ENCODE peak calls at places on chromosomes 4 and X, in four cellular contexts. D, A, T and G are unnamed samples.

GRCh38 chr4:91734682-91735081 is 569.1 kb upstream of the GRID2 start:
- DNase-seq in A (peak), T (no peak), D (no peak), G (no peak)

GRCh38 chr4:98909646-98910045 is 19.3 kb downstream of the EIF4E start:
- DNase-seq in A (no peak), T (no peak), D (no peak), G (no peak)

GRCh38 chr4:48139688-48140087 is 5.6 kb upstream of the TXK start:
- DNase-seq in T (no peak), D (no peak), A (no peak), G (no peak)

GRCh38 chr4:88750369-88750768 is 52.7 kb upstream of the NAP1L5 start:
- DNase-seq in T (no peak), D (no peak), A (no peak), G (no peak)

GRCh38 chrX:150211988-150212387 is 151.1 kb upstream of the MAMLD1 start:
- DNase-seq in A (no peak), T (no peak), D (no peak), G (no peak)

GRCh38 chrX:148282504-148282903 is 217.9 kb upstream of the AFF2 start:
- DNase-seq in A (no peak), T (no peak), D (no peak), G (no peak)

GRCh38 chr4:1222036-1222789 is 26.7 kb downstream of the CTBP1 start:
- DNase-seq in A (no peak), T (no peak), D (no peak), G (no peak)

GRCh38 chr4:88012652-88013051 is 5.2 kb downstream of the PKD2 start:
- DNase-seq in D (no peak), A (no peak), T (no peak), G (no peak)

GRCh38 chr4:160175064-160175643 is 1072.3 kb downstream of the RAPGEF2 start:
- DNase-seq in D (no peak), A (no peak), T (no peak), G (no peak)

GRCh38 chr4:88144048-88144447 is 14.4 kb downstream of the ABCG2 start:
- DNase-seq in D (no peak), T (no peak), A (no peak), G (no peak)

GRCh38 chr4:175413561-175413960 is 398.5 kb downstream of the GPM6A start:
- DNase-seq in D (no peak), T (no peak), A (no peak), G (no peak)

GRCh38 chr4:110175634-110176033 is 22.8 kb downstream of the ELOVL6 start:
- DNase-seq in A (no peak), D (no peak), T (no peak), G (no peak)

GRCh38 chr4:72846280-72847111 is 223.0 kb downstream of the COX18 start:
- DNase-seq in A (peak), T (no peak), D (peak), G (no peak)

GRCh38 chrX:53294024-53294648 is 12.8 kb upstream of the IQSEC2 start:
- DNase-seq in T (no peak), D (no peak), A (no peak), G (no peak)

GRCh38 chr4:114512595-114513295 is 85.9 kb upstream of the UGT8 start:
- DNase-seq in T (no peak), D (no peak), A (no peak), G (no peak)

GRCh38 chr4:88803600-88804096 is 106.0 kb upstream of the NAP1L5 start:
- DNase-seq in A (no peak), D (no peak), T (peak), G (no peak)

GRCh38 chr4:156615066-156615514 is 356.5 kb downstream of the PDGFC start:
- DNase-seq in T (no peak), D (no peak), A (no peak), G (no peak)

GRCh38 chrX:108699368-108699767 is 37.0 kb downstream of the IRS4 start:
- DNase-seq in D (peak), A (peak), T (peak), G (peak)

GRCh38 chr4:168390041-168390440 is 71.5 kb upstream of the DDX60 start:
- DNase-seq in A (no peak), T (no peak), D (no peak), G (no peak)

GRCh38 chr4:168555437-168555836 is 58.6 kb downstream of the PALLD start:
- DNase-seq in A (no peak), D (no peak), T (no peak), G (no peak)

GRCh38 chr4:106312377-106312776 is 3.6 kb downstream of the TBCK start:
- DNase-seq in D (no peak), T (no peak), A (no peak), G (no peak)

GRCh38 chr4:181690498-181690897 is 552.7 kb upstream of the TENM3 start:
- DNase-seq in D (no peak), A (no peak), T (no peak), G (no peak)

GRCh38 chr4:174260099-174260498 is 23.4 kb downstream of the FBXO8 start:
- DNase-seq in D (no peak), T (no peak), A (peak), G (no peak)

GRCh38 chrX:150848914-150849365 is 49.5 kb downstream of the CD99L2 start:
- DNase-seq in D (no peak), T (no peak), A (peak), G (no peak)

GRCh38 chr4:60565558-60565957 is 634.6 kb upstream of the ADGRL3 start:
- DNase-seq in T (no peak), A (no peak), D (no peak), G (no peak)

GRCh38 chr4:64250061-64250460 is 159.2 kb downstream of the TECRL start:
- DNase-seq in T (no peak), D (no peak), A (no peak), G (no peak)

GRCh38 chr4:173859091-173859713 is 329.2 kb upstream of the HAND2 start:
- DNase-seq in T (no peak), A (no peak), D (no peak), G (no peak)

GRCh38 chr4:177163532-177163931 is 146.1 kb upstream of the NEIL3 start:
- DNase-seq in T (no peak), D (no peak), A (no peak), G (no peak)

GRCh38 chr4:1337376-1337831 is 9.6 kb upstream of the UVSSA start:
- DNase-seq in T (no peak), D (no peak), A (peak), G (no peak)

GRCh38 chr4:163378661-163379060 is 35.0 kb downstream of the NPY5R start:
- DNase-seq in D (no peak), A (no peak), T (no peak), G (no peak)

GRCh38 chrX:71941771-71942170 is 31.1 kb downstream of the NHSL2 start:
- DNase-seq in D (no peak), T (no peak), A (no peak), G (no peak)

GRCh38 chr4:15755321-15755750 is 22.8 kb upstream of the CD38 start:
- DNase-seq in D (no peak), A (no peak), T (no peak), G (no peak)

GRCh38 chr4:26061248-26061986 is 147.4 kb downstream of the SMIM20 start:
- DNase-seq in A (peak), D (peak), T (no peak), G (peak)

GRCh38 chr4:6200011-6200921 is at the start of gene JAKMIP1:
- DNase-seq in T (no peak), A (peak), D (peak), G (peak)

GRCh38 chr4:184477201-184477999 is 3.0 kb upstream of the IRF2 start:
- DNase-seq in A (peak), T (no peak), D (no peak), G (no peak)

GRCh38 chr4:8589831-8590545 is 2.6 kb upstream of the CPZ start:
- DNase-seq in A (no peak), D (no peak), T (no peak), G (no peak)

GRCh38 chrX:118727686-118728339 is 407 bp downstream of the IL13RA1 start:
- DNase-seq in D (no peak), T (no peak), A (peak), G (no peak)

GRCh38 chr4:70183168-70183939 is 12.2 kb upstream of the ODAM start:
- DNase-seq in A (peak), T (no peak), D (peak), G (peak)

DNA sequence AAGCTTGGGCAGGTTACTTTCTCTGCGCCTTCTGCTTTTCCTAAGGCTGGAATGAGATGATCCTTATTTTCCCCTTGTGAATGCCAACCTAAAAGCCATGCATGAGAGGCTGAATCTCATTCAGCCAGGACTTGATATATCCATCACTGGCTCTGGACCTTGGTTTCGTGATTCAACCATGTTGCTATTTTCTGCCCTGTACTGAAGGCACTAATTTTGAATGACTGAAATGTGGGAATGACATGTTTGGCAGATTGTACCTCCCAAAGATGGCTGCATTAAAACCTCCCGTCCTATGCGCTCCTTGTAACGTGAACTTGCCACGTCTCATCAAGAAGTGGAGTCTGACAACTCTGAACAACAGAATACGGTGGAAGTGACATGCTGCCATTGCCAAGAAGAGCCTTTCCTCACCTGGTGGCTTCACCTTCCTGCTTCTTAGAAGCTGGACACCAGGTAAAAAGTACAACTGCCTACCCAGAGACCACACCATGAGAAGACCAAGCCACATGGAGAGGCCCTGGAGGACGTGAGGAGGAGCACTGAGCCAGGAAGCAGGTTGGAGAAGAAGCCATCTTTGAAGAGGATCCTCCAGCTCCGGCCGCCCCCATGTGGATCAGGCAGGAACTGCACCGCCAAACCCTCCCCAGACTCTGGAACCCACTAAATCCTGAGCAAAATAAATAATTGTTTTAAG is 174.5 kb downstream of the NSUN7 start:
- DNase-seq in A (peak), T (peak), D (peak), G (peak)
- TF ChIP-seq BHLHE40 in A (no peak), T (no peak), D (no peak), G (no peak)

GRCh38 chr4:151139814-151140213 is 40.4 kb downstream of the RPS3A start:
- DNase-seq in T (no peak), A (no peak), D (no peak), G (no peak)
- TF ChIP-seq FOXK2 in T (no peak), A (no peak), D (no peak), G (no peak)

GRCh38 chrX:4935846-4936245 is 1222.4 kb upstream of the PRKX start:
- DNase-seq in D (no peak), A (no peak), T (no peak), G (no peak)
- TF ChIP-seq BHLHE40 in D (no peak), A (no peak), T (no peak), G (no peak)

GRCh38 chr4:13599159-13599558 is 28.4 kb downstream of the BOD1L1 start:
- DNase-seq in A (no peak), T (no peak), D (no peak), G (no peak)
- TF ChIP-seq FOXK2 in A (no peak), T (no peak), D (no peak), G (no peak)

GRCh38 chr4:124641715-124642380 is 70.7 kb downstream of the ANKRD50 start:
- DNase-seq in T (no peak), D (no peak), A (no peak), G (no peak)
- TF ChIP-seq BHLHE40 in T (no peak), D (no peak), A (no peak), G (no peak)

DNA sequence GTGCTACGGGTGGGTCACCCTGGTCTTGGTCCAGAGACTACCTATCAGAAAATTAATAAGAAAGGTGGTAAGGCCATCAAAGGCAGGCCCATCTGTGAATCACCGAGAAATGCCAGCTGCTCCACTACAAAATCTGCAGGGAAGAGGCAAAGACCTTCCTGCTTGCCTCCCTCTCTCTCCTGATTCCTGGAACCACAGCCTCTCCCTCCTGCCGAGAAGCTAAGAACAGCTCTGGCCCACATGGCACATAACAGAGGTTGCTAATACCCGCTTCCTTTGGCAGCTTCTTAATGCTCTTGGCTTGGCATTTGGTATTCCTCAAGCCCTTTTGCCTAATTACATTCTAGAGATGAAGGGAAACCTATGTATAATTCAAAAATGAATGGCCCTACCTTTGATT is 32.9 kb downstream of the RAI2 start:
- DNase-seq in A (no peak), T (no peak), D (no peak), G (no peak)
- TF ChIP-seq FOXK2 in A (no peak), T (no peak), D (no peak), G (no peak)

DNA sequence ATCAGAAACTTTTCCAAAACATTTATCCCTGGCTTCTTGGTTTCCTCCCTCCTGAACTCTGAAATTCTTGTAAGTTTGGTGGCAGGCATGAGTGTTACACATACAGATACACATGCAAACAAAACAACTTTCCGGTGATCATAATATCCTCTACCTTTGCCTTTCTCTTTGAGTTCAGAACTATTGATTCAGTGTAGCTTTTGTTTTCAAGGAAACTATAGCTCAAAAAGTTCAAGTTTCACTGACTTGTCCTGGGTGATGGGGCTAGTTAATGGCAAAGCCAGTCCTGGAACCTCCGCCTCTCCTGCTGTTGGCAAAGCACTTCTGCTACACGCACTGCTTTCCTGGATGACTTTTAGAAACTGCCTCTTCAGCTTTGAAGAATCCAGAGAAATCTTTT is 177.3 kb upstream of the FAT1 start:
- DNase-seq in D (no peak), T (no peak), A (peak), G (no peak)
- TF ChIP-seq BHLHE40 in D (no peak), T (no peak), A (no peak), G (no peak)

DNA sequence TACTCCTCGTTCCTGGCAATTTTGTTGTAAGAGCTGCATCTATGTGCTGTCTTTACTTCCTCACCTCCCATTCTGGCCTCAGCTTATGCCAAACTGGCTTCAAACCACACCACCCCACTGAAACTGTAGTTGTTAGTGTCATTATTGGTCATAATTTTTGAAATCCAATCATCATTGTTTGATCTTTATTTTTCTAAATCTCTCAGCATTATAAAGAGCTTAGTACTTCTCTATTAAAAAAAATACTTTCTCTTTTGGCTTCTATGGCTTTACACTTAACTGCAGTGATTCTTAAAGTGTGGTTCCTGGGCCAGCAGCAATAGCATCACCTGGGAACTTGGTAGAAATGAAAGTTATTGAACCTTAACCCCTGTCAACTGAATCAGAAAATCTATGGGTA is 83.5 kb upstream of the GRPR start:
- DNase-seq in A (no peak), T (no peak), D (no peak), G (no peak)
- TF ChIP-seq FOXK2 in A (no peak), T (no peak), D (no peak), G (no peak)

GRCh38 chr4:82780398-82781231 is 18.0 kb downstream of the SCD5 start:
- DNase-seq in D (no peak), T (no peak), A (peak), G (peak)
- TF ChIP-seq BHLHE40 in D (no peak), T (no peak), A (no peak), G (no peak)